ENCODE peak calls at places on chromosomes 11 and 22, in seven cellular contexts. F is stimulated activated CD8-positive, alpha-beta memory T cell treated with anti-CD3 and anti-CD28 coated beads, Interleukin-7, amount 100 ng/mL, for 48 hours; V is colonic mucosa; A is HEK293T; H is CD4-positive, alpha-beta T cell; W is upper lobe of left lung; Z is GM12878. M is an unnamed sample.

GRCh38 chr22:32204211-32204855 is 540 bp downstream of the RFPL2 start:
- DNase-seq in F (no peak), V (no peak), A (peak; percentile 55), H (no peak), W (peak; percentile 75), Z (no peak), M (no peak)

GRCh38 chr22:33812578-33812977 is 107.7 kb downstream of the LARGE1 start:
- DNase-seq in F (no peak), V (no peak), A (no peak), H (no peak), W (no peak), Z (no peak), M (no peak)

GRCh38 chr11:129267716-129268115 is 75.6 kb upstream of the ARHGAP32 start:
- DNase-seq in F (no peak), V (no peak), A (no peak), H (no peak), W (no peak), Z (no peak), M (no peak)

GRCh38 chr11:128726464-128727139 is 32.7 kb downstream of the FLI1 start:
- DNase-seq in F (no peak), V (no peak), A (no peak), H (peak; percentile 40), W (no peak), Z (no peak), M (peak; percentile 42)

GRCh38 chr22:36162127-36163034 is 1.8 kb upstream of the APOL3 start:
- DNase-seq in F (no peak), V (no peak), A (no peak), H (no peak), W (no peak), Z (peak; percentile 70), M (no peak)

GRCh38 chr11:96963375-96963774 is 573.6 kb downstream of the JRKL start:
- DNase-seq in F (no peak), V (no peak), A (no peak), H (no peak), W (no peak), Z (no peak), M (no peak)

GRCh38 chr22:48531108-48531507 is 1296.6 kb downstream of the BRD1 start:
- DNase-seq in F (no peak), V (no peak), A (no peak), H (no peak), W (no peak), Z (no peak), M (no peak)

GRCh38 chr11:61820174-61820573 is 3.4 kb upstream of the FADS1 start:
- DNase-seq in F (no peak), V (no peak), A (no peak), H (no peak), W (no peak), Z (no peak), M (no peak)

GRCh38 chr11:65436412-65437032 is 13.9 kb downstream of the NEAT1 start:
- DNase-seq in F (no peak), V (peak; percentile 29), A (no peak), H (no peak), W (no peak), Z (no peak), M (no peak)

GRCh38 chr11:43573233-43573632 is 107.3 kb upstream of the HSD17B12 start:
- DNase-seq in F (no peak), V (no peak), A (peak; percentile 66), H (no peak), W (no peak), Z (no peak), M (no peak)

GRCh38 chr11:62372871-62373270 is 35.6 kb downstream of the ASRGL1 start:
- DNase-seq in F (no peak), V (no peak), A (no peak), H (no peak), W (no peak), Z (no peak), M (no peak)

GRCh38 chr11:69466039-69466438 is 15.4 kb upstream of the LINC01488 start:
- DNase-seq in F (no peak), V (no peak), A (no peak), H (no peak), W (no peak), Z (no peak), M (no peak)

GRCh38 chr11:8794677-8795103 is 112.1 kb downstream of the RPL27A start:
- DNase-seq in F (no peak), V (peak; percentile 74), A (peak; percentile 33), H (no peak), W (no peak), Z (no peak), M (no peak)

GRCh38 chr11:24226606-24227005 is 270.2 kb upstream of the LUZP2 start:
- DNase-seq in F (no peak), V (no peak), A (no peak), H (no peak), W (no peak), Z (no peak), M (no peak)

GRCh38 chr11:13073119-13073981 is 64.2 kb downstream of the RASSF10 start:
- DNase-seq in F (no peak), V (no peak), A (no peak), H (no peak), W (peak; percentile 30), Z (peak; percentile 23), M (no peak)

GRCh38 chr11:123562829-123563228 is 91.6 kb downstream of the SCN3B start:
- DNase-seq in F (no peak), V (no peak), A (no peak), H (no peak), W (no peak), Z (no peak), M (no peak)

GRCh38 chr11:117703209-117703608 is 93.8 kb downstream of the DSCAML1 start:
- DNase-seq in F (no peak), V (peak; percentile 27), A (no peak), H (no peak), W (no peak), Z (no peak), M (no peak)

GRCh38 chr22:17703811-17704210 is 65.3 kb downstream of the BCL2L13 start:
- DNase-seq in F (no peak), V (no peak), A (no peak), H (no peak), W (no peak), Z (no peak), M (no peak)

GRCh38 chr11:45141171-45141570 is 5.3 kb upstream of the PRDM11 start:
- DNase-seq in F (peak; percentile 33), V (peak; percentile 11), A (no peak), H (no peak), W (no peak), Z (no peak), M (no peak)

GRCh38 chr11:7903940-7904339 is 27.1 kb downstream of the OR10A6 start:
- DNase-seq in F (no peak), V (peak; percentile 46), A (no peak), H (no peak), W (no peak), Z (no peak), M (no peak)

GRCh38 chr11:115941481-115941993 is 437.3 kb upstream of the CADM1 start:
- DNase-seq in F (peak; percentile 36), V (no peak), A (no peak), H (no peak), W (no peak), Z (no peak), M (peak; percentile 58)

GRCh38 chr22:17742528-17742902 is 31.8 kb downstream of the BID start:
- DNase-seq in F (peak; percentile 44), V (peak; percentile 74), A (peak; percentile 95), H (peak; percentile 47), W (no peak), Z (no peak), M (peak; percentile 40)

M was measured in globus pallidus.